ENCODE peak calls at places on chromosomes 6 and 20, in eight cellular contexts. V, T, P, A, C, K, O and S are unnamed samples.

GRCh38 chr20:11807070-11807741 is 110.5 kb upstream of the BTBD3 start:
- DNase-seq in O (no peak), C (no peak), P (no peak), K (no peak), T (no peak), V (peak), A (no peak), S (no peak)

GRCh38 chr6:40706222-40706621 is 119.1 kb upstream of the LRFN2 start:
- DNase-seq in O (no peak), C (no peak), V (no peak), P (no peak), A (no peak), T (no peak), K (no peak), S (no peak)

GRCh38 chr6:96460052-96460700 is 61.4 kb upstream of the UFL1 start:
- DNase-seq in A (no peak), O (peak), K (no peak), C (no peak), V (no peak), T (no peak), P (no peak), S (no peak)

GRCh38 chr6:100663219-100663863 is 198.6 kb upstream of the SIM1 start:
- DNase-seq in O (no peak), C (no peak), K (no peak), P (no peak), V (peak), T (no peak), A (no peak), S (no peak)

GRCh38 chr6:24666616-24667377 is at the start of the genes ACOT13 and TDP2:
- DNase-seq in T (peak), C (peak), V (peak), A (peak), K (peak), O (peak), P (peak), S (peak)

GRCh38 chr6:65155083-65155482 is 551.9 kb downstream of the EYS start:
- DNase-seq in A (no peak), O (no peak), C (no peak), V (no peak), K (no peak), T (no peak), P (no peak), S (no peak)

GRCh38 chr6:90175627-90176538 is 120.8 kb downstream of the BACH2 start:
- DNase-seq in V (no peak), T (no peak), C (no peak), O (no peak), K (peak), P (no peak), A (no peak), S (no peak)

GRCh38 chr6:96898241-96898851 is 655 bp upstream of the NDUFAF4 start:
- DNase-seq in K (no peak), C (no peak), O (no peak), T (no peak), A (no peak), P (no peak), V (peak), S (no peak)

GRCh38 chr20:22807646-22808045 is 223.3 kb upstream of the FOXA2 start:
- DNase-seq in K (no peak), V (peak), T (no peak), C (no peak), O (no peak), A (no peak), P (no peak), S (peak)

GRCh38 chr6:157656437-157657005 is 166.5 kb upstream of the SNX9 start:
- DNase-seq in P (no peak), C (no peak), K (no peak), O (no peak), A (no peak), V (peak), T (peak), S (no peak)

GRCh38 chr20:6053776-6054688 is at the start of gene LRRN4:
- DNase-seq in O (peak), C (no peak), P (no peak), T (no peak), A (no peak), V (peak), K (no peak), S (no peak)

GRCh38 chr6:166411721-166412151 is 29.0 kb upstream of the MPC1 start:
- DNase-seq in T (no peak), O (no peak), A (no peak), P (no peak), C (no peak), K (no peak), V (no peak), S (no peak)

GRCh38 chr6:4936681-4937041 is 67.2 kb downstream of the RPP40 start:
- DNase-seq in C (no peak), K (no peak), A (peak), O (peak), V (peak), T (no peak), P (no peak), S (peak)

GRCh38 chr6:21595265-21595950 is 1.9 kb downstream of the SOX4 start:
- DNase-seq in T (peak), V (peak), O (peak), A (peak), P (peak), C (peak), K (no peak), S (peak)